ENCODE peak calls at places on chromosomes 2 and 18, in four cellular contexts. U is mucosa of descending colon, M is cardiac fibroblast, C is heart left ventricle. K is an unnamed sample.

GRCh38 chr2:71333619-71334018 is 2.0 kb downstream of the ZNF638 start:
- DNase-seq in C (no peak), M (no peak), U (no peak), K (no peak)

GRCh38 chr18:50747849-50748242 is 72.0 kb downstream of the MRO start:
- DNase-seq in M (no peak), U (no peak), C (no peak), K (no peak)

GRCh38 chr18:38539373-38539772 is 973.8 kb upstream of the CELF4 start:
- DNase-seq in U (no peak), C (no peak), M (no peak), K (no peak)

GRCh38 chr2:317501-318424 is 29.9 kb upstream of the ALKAL2 start:
- DNase-seq in U (no peak), M (peak), C (no peak), K (no peak)

GRCh38 chr2:137255990-137256389 is 490.6 kb downstream of the THSD7B start:
- DNase-seq in U (no peak), C (no peak), M (peak), K (no peak)

GRCh38 chr2:169584005-169584877 is at the start of gene PPIG:
- DNase-seq in M (peak), U (peak), C (peak), K (peak)

GRCh38 chr2:15223887-15224286 is 337.2 kb downstream of the NBAS start:
- DNase-seq in C (no peak), U (no peak), M (peak), K (peak)

GRCh38 chr2:5472673-5473072 is 219.5 kb upstream of the SOX11 start:
- DNase-seq in C (no peak), U (no peak), M (no peak), K (no peak)

GRCh38 chr2:148615446-148615845 is 29.1 kb upstream of the EPC2 start:
- DNase-seq in U (no peak), M (no peak), C (no peak), K (no peak)

GRCh38 chr2:157789933-157790511 is 86.1 kb downstream of the ACVR1 start:
- DNase-seq in M (no peak), U (peak), C (peak), K (no peak)

GRCh38 chr18:58831610-58832009 is 33.1 kb upstream of the ZNF532 start:
- DNase-seq in C (no peak), U (no peak), M (peak), K (peak)

GRCh38 chr18:22731398-22731797 is 201.7 kb upstream of the RBBP8 start:
- DNase-seq in U (no peak), C (no peak), M (no peak), K (no peak)

GRCh38 chr2:28904802-28905499 is 10.5 kb downstream of the WDR43 start:
- DNase-seq in M (no peak), U (no peak), C (no peak), K (no peak)

GRCh38 chr18:68979737-68980136 is 181.9 kb downstream of the CCDC102B start:
- DNase-seq in M (peak), U (no peak), C (no peak), K (no peak)

GRCh38 chr2:105183555-105184323 is 57.8 kb upstream of the GPR45 start:
- DNase-seq in U (no peak), C (no peak), M (no peak), K (no peak)

GRCh38 chr2:39737661-39738060 is 41.4 kb downstream of the THUMPD2 start:
- DNase-seq in C (no peak), U (no peak), M (peak), K (peak)

GRCh38 chr2:134466141-134466540 is 212.3 kb downstream of the MGAT5 start:
- DNase-seq in U (no peak), C (no peak), M (peak), K (no peak)

GRCh38 chr18:70021043-70021442 is 73.4 kb upstream of the CD226 start:
- DNase-seq in M (no peak), U (no peak), C (no peak), K (no peak)

GRCh38 chr2:3434654-3435053 is 55.2 kb downstream of the TRAPPC12 start:
- DNase-seq in C (no peak), M (no peak), U (no peak), K (no peak)

GRCh38 chr2:210363261-210363660 is 48.3 kb upstream of the MYL1 start:
- DNase-seq in M (no peak), U (no peak), C (no peak), K (no peak)

GRCh38 chr2:42092084-42092996 is 44.5 kb downstream of the PKDCC start:
- DNase-seq in C (no peak), M (peak), U (no peak), K (no peak)

GRCh38 chr2:47033102-47033880 is 117.7 kb upstream of the MCFD2 start:
- DNase-seq in C (no peak), M (peak), U (peak), K (no peak)

GRCh38 chr2:169478339-169478738 is 955 bp upstream of the BBS5 start:
- DNase-seq in M (peak), U (no peak), C (peak), K (no peak)

GRCh38 chr2:20444113-20444992 is 2.5 kb upstream of the RHOB start:
- DNase-seq in M (peak), U (no peak), C (no peak), K (no peak)
- H3K4me3 ChIP-seq in M (no peak), U (no peak), C (peak), K (no peak)

GRCh38 chr18:36411745-36412168 is 114.2 kb downstream of the FHOD3 start:
- DNase-seq in C (no peak), M (peak), U (no peak), K (no peak)

GRCh38 chr18:36415606-36416005 is 118.1 kb downstream of the FHOD3 start:
- DNase-seq in U (no peak), C (no peak), M (no peak), K (no peak)

GRCh38 chr18:36410346-36410745 is 112.8 kb downstream of the FHOD3 start:
- DNase-seq in M (no peak), U (no peak), C (no peak), K (no peak)

GRCh38 chr18:36409779-36410178 is 112.3 kb downstream of the FHOD3 start:
- DNase-seq in U (no peak), M (no peak), C (no peak), K (no peak)

DNA sequence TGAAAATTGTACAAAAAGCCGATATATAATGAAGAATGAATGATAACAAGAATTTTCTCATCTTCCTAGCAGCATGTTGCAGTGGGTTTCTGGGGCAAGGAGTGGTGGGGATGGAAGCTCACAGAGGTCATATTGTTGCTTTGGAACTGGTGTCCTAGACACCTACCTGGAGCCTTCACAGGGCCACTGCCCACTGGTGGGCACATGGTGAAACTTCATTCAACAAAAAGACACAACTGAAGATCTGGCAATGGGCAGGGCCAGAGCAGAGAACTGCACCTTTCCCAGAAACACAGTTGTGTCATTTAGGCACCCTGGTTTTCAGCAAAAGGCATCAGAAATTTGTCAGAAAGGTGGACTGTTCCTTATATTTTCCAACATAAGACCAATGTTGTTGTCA is 115.3 kb downstream of the FHOD3 start:
- DNase-seq in M (peak), C (no peak), U (no peak), K (no peak)
- TF ChIP-seq CTCF in M (peak), C (peak), U (no peak), K (peak)

GRCh38 chr18:37341473-37342086 is 224.0 kb downstream of the CELF4 start:
- DNase-seq in C (no peak), M (no peak), U (no peak), K (no peak)

GRCh38 chr18:37336568-37337285 is 228.9 kb downstream of the CELF4 start:
- DNase-seq in C (no peak), U (no peak), M (no peak), K (no peak)

GRCh38 chr18:37339701-37340215 is 225.8 kb downstream of the CELF4 start:
- DNase-seq in U (no peak), C (no peak), M (no peak), K (no peak)

GRCh38 chr18:37343542-37343851 is 222.1 kb downstream of the CELF4 start:
- DNase-seq in M (no peak), U (no peak), C (no peak), K (no peak)

GRCh38 chr18:37341016-37341415 is 224.6 kb downstream of the CELF4 start:
- DNase-seq in U (no peak), C (no peak), M (no peak), K (no peak)
- H3K4me3 ChIP-seq in U (no peak), C (no peak), M (no peak), K (no peak)

GRCh38 chr2:125224830-125225229 is 1199.7 kb downstream of the CNTNAP5 start:
- DNase-seq in C (no peak), U (no peak), M (no peak), K (no peak)
- TF ChIP-seq CTCF in C (no peak), U (no peak), M (no peak), K (no peak)

GRCh38 chr2:127620867-127621266 is 25.1 kb upstream of the GPR17 start:
- DNase-seq in C (no peak), M (no peak), U (no peak), K (no peak)
- H3K4me3 ChIP-seq in C (no peak), M (no peak), U (no peak), K (no peak)

GRCh38 chr2:127020536-127020935 is 86.4 kb downstream of the BIN1 start:
- DNase-seq in M (no peak), U (no peak), C (no peak), K (no peak)

GRCh38 chr2:127023504-127023903 is 83.5 kb downstream of the BIN1 start:
- DNase-seq in U (no peak), M (no peak), C (no peak), K (no peak)

GRCh38 chr2:127024769-127025356 is 82.1 kb downstream of the BIN1 start:
- DNase-seq in U (no peak), C (no peak), M (no peak), K (no peak)

GRCh38 chr2:127025357-127026062 is 81.4 kb downstream of the BIN1 start:
- DNase-seq in U (peak), M (peak), C (peak), K (peak)

DNA sequence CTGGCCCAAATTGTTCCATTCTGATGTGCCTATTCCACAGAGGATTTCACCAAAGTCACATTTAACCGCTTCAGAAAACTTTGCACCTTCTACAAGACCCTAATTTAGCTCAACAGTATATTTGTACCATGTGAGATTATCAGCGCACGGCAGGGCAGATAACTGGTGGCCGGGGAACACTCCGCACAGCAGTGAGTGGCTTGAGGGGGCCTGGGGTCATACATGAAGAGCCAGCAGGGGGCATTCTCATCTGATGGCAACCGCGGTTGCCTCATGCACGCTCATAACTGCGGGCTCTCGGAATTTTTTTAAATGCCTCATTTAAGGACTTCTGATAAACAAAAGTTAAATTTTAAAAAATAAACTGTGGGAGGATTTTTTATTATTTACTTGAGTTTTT is 84.1 kb downstream of the BIN1 start:
- DNase-seq in M (no peak), C (no peak), U (no peak), K (no peak)
- TF ChIP-seq CTCF in M (no peak), C (no peak), U (no peak), K (no peak)

GRCh38 chr2:73291093-73291460 is 2.3 kb downstream of the EGR4 start:
- DNase-seq in M (peak), C (peak), U (peak), K (no peak)
- H3K4me3 ChIP-seq in M (no peak), C (peak), U (no peak), K (no peak)

GRCh38 chr2:37915773-37916172 is 9.3 kb upstream of the RMDN2 start:
- DNase-seq in M (no peak), U (no peak), C (no peak), K (no peak)

GRCh38 chr2:37914340-37914739 is 10.7 kb upstream of the RMDN2 start:
- DNase-seq in U (no peak), C (no peak), M (no peak), K (no peak)

GRCh38 chr2:37907480-37908070 is 17.5 kb upstream of the RMDN2 start:
- DNase-seq in M (no peak), U (no peak), C (no peak), K (no peak)

GRCh38 chr2:37912056-37912455 is 13.0 kb upstream of the RMDN2 start:
- DNase-seq in U (no peak), C (no peak), M (peak), K (no peak)

GRCh38 chr2:37911296-37911888 is 13.7 kb upstream of the RMDN2 start:
- DNase-seq in U (no peak), M (peak), C (no peak), K (no peak)
- TF ChIP-seq CTCF in U (no peak), M (no peak), C (no peak), K (no peak)

GRCh38 chr2:174342600-174343342 is 8.0 kb downstream of the SP9 start:
- DNase-seq in M (no peak), C (no peak), U (no peak), K (no peak)
- H3K4me3 ChIP-seq in M (no peak), C (no peak), U (no peak), K (peak)

DNA sequence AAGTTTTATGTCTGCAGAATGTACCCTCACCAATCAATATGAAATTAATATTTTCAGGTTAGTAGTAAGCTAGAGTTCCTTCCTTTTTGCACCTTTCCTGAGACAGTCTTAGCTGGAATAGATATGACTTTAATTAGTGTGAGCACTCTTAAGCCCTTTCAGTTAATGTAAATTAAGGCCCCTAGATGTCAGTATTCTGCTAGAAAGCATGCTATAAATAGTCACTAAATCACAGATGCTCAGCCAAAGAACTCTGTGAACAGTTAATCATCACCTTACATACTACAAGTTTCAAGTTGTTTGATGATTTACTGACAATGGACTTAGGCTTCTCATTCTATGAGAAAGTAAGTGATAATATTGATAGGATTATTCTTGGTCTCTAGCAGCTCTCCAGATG is 413.7 kb downstream of the PTH2R start:
- DNase-seq in U (no peak), M (no peak), C (no peak), K (no peak)
- TF ChIP-seq CTCF in U (no peak), M (no peak), C (no peak), K (no peak)

K was measured in AG09309.